ENCODE peak calls at places on chromosome 6, in five cellular contexts. One of them, this sample, is unnamed.
A peak's percentile ranks its signal among the peaks of the same experiment; 100 is the strongest.

GRCh38 chr6:16168121-16168520 is 39.2 kb downstream of the MYLIP start:
- DNase-seq in prostate gland: no peak
- DNase-seq in colonic mucosa: no peak
- DNase-seq in body of pancreas: no peak
- DNase-seq in A549: no peak
- DNase-seq in this sample: no peak

GRCh38 chr6:24425091-24425490 is 22.4 kb downstream of the MRS2 start:
- DNase-seq in colonic mucosa: no peak
- DNase-seq in prostate gland: no peak
- DNase-seq in A549: no peak
- DNase-seq in body of pancreas: no peak
- DNase-seq in this sample: no peak

GRCh38 chr6:85673198-85674139 is 30.8 kb upstream of the SYNCRIP start:
- DNase-seq in body of pancreas: no peak
- DNase-seq in A549: no peak
- DNase-seq in prostate gland: no peak
- DNase-seq in colonic mucosa: no peak
- DNase-seq in this sample: no peak

GRCh38 chr6:40950986-40951730 is 87.9 kb downstream of the UNC5CL start:
- DNase-seq in prostate gland: no peak
- DNase-seq in body of pancreas: no peak
- DNase-seq in colonic mucosa: no peak
- DNase-seq in A549: no peak
- DNase-seq in this sample: peak; percentile 51

GRCh38 chr6:159105716-159106115 is 60.9 kb upstream of the TAGAP start:
- DNase-seq in A549: no peak
- DNase-seq in colonic mucosa: no peak
- DNase-seq in prostate gland: no peak
- DNase-seq in body of pancreas: no peak
- DNase-seq in this sample: no peak

GRCh38 chr6:108673153-108673552 is 112.4 kb downstream of the FOXO3 start:
- DNase-seq in colonic mucosa: no peak
- DNase-seq in prostate gland: no peak
- DNase-seq in A549: no peak
- DNase-seq in body of pancreas: no peak
- DNase-seq in this sample: no peak

GRCh38 chr6:36432151-36432633 is 10.5 kb downstream of the PXT1 start:
- DNase-seq in colonic mucosa: no peak
- DNase-seq in body of pancreas: no peak
- DNase-seq in prostate gland: no peak
- DNase-seq in A549: no peak
- DNase-seq in this sample: no peak

GRCh38 chr6:7502743-7503142 is 38.7 kb upstream of the DSP start:
- DNase-seq in A549: no peak
- DNase-seq in body of pancreas: no peak
- DNase-seq in colonic mucosa: no peak
- DNase-seq in prostate gland: no peak
- DNase-seq in this sample: no peak

GRCh38 chr6:94196891-94197290 is 777.5 kb upstream of the EPHA7 start:
- DNase-seq in colonic mucosa: no peak
- DNase-seq in body of pancreas: no peak
- DNase-seq in A549: no peak
- DNase-seq in prostate gland: no peak
- DNase-seq in this sample: no peak

GRCh38 chr6:37940074-37940847 is 120.7 kb downstream of the ZFAND3 start:
- DNase-seq in body of pancreas: peak; percentile 18
- DNase-seq in colonic mucosa: no peak
- DNase-seq in prostate gland: peak; percentile 16
- DNase-seq in A549: no peak
- DNase-seq in this sample: no peak

GRCh38 chr6:98641929-98642328 is 192.4 kb upstream of the POU3F2 start:
- DNase-seq in colonic mucosa: no peak
- DNase-seq in A549: no peak
- DNase-seq in prostate gland: no peak
- DNase-seq in body of pancreas: no peak
- DNase-seq in this sample: no peak

GRCh38 chr6:131003419-131004386 is 59.3 kb downstream of the EPB41L2 start:
- DNase-seq in prostate gland: no peak
- DNase-seq in colonic mucosa: no peak
- DNase-seq in body of pancreas: no peak
- DNase-seq in A549: no peak
- DNase-seq in this sample: no peak

GRCh38 chr6:85063611-85064010 is 299.2 kb upstream of the TBX18 start:
- DNase-seq in A549: no peak
- DNase-seq in colonic mucosa: no peak
- DNase-seq in body of pancreas: no peak
- DNase-seq in prostate gland: no peak
- DNase-seq in this sample: no peak

GRCh38 chr6:67748521-67748920 is 886.6 kb upstream of the ADGRB3 start:
- DNase-seq in prostate gland: no peak
- DNase-seq in A549: no peak
- DNase-seq in body of pancreas: no peak
- DNase-seq in colonic mucosa: no peak
- DNase-seq in this sample: no peak

GRCh38 chr6:163839296-163839695 is 424.8 kb downstream of the QKI start:
- DNase-seq in body of pancreas: no peak
- DNase-seq in colonic mucosa: no peak
- DNase-seq in A549: no peak
- DNase-seq in prostate gland: no peak
- DNase-seq in this sample: no peak

GRCh38 chr6:33008944-33009861 is at the start of gene HLA-DOA:
- DNase-seq in A549: no peak
- DNase-seq in body of pancreas: no peak
- DNase-seq in prostate gland: no peak
- DNase-seq in colonic mucosa: no peak
- DNase-seq in this sample: peak; percentile 42

GRCh38 chr6:124964084-124964763 is 2.0 kb downstream of the RNF217 start:
- DNase-seq in prostate gland: no peak
- DNase-seq in body of pancreas: peak; percentile 16
- DNase-seq in A549: no peak
- DNase-seq in colonic mucosa: peak; percentile 69
- DNase-seq in this sample: no peak

GRCh38 chr6:148835920-148836441 is 89.2 kb downstream of the UST start:
- DNase-seq in prostate gland: no peak
- DNase-seq in body of pancreas: no peak
- DNase-seq in colonic mucosa: no peak
- DNase-seq in A549: no peak
- DNase-seq in this sample: no peak

GRCh38 chr6:8234316-8234715 is 132.0 kb upstream of the EEF1E1 start:
- DNase-seq in prostate gland: no peak
- DNase-seq in colonic mucosa: no peak
- DNase-seq in A549: no peak
- DNase-seq in body of pancreas: no peak
- DNase-seq in this sample: no peak

GRCh38 chr6:47188588-47189021 is 121.1 kb downstream of the TNFRSF21 start:
- DNase-seq in colonic mucosa: peak; percentile 73
- DNase-seq in A549: no peak
- DNase-seq in body of pancreas: peak; percentile 24
- DNase-seq in prostate gland: no peak
- DNase-seq in this sample: peak; percentile 95

GRCh38 chr6:87078983-87079616 is 15.8 kb downstream of the CGA start:
- DNase-seq in body of pancreas: peak; percentile 73
- DNase-seq in prostate gland: peak; percentile 11
- DNase-seq in A549: peak; percentile 70
- DNase-seq in colonic mucosa: peak; percentile 68
- DNase-seq in this sample: peak; percentile 78

GRCh38 chr6:164085552-164086325 is 671.2 kb downstream of the QKI start:
- DNase-seq in body of pancreas: peak; percentile 42
- DNase-seq in A549: no peak
- DNase-seq in colonic mucosa: no peak
- DNase-seq in prostate gland: no peak
- DNase-seq in this sample: no peak

GRCh38 chr6:63663147-63663877 is 27.7 kb downstream of the PHF3 start:
- DNase-seq in colonic mucosa: no peak
- DNase-seq in prostate gland: no peak
- DNase-seq in A549: no peak
- DNase-seq in body of pancreas: no peak
- DNase-seq in this sample: peak; percentile 35

GRCh38 chr6:3421763-3422456 is 34.9 kb downstream of the SLC22A23 start:
- DNase-seq in colonic mucosa: no peak
- DNase-seq in A549: no peak
- DNase-seq in prostate gland: no peak
- DNase-seq in body of pancreas: no peak
- DNase-seq in this sample: peak; percentile 61

GRCh38 chr6:84774174-84775158 is 10.1 kb upstream of the TBX18 start:
- DNase-seq in A549: peak; percentile 41
- DNase-seq in prostate gland: no peak
- DNase-seq in colonic mucosa: no peak
- DNase-seq in body of pancreas: peak; percentile 50
- DNase-seq in this sample: peak; percentile 71

DNA sequence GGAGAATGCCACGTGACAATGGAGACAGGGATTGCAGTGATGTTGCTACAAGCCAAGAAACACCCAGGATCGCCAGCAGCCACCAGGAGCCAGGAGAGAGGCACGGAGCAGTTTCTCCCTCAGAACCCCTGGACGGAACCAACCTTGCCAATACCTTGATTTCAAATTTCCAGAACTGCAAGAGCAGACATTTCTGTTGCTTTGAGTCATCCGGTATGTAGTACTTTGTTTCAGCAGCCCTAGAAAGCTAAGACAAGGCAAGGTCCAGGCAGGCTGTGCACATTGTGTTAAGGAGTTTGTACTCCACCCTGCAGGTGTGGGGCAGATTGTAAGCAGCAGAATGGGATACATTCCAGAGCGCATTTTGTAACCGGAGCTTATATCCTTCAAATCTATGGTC is 48.3 kb downstream of the TRERF1 start:
- DNase-seq in colonic mucosa: peak; percentile 56
- DNase-seq in body of pancreas: no peak
- DNase-seq in A549: no peak
- DNase-seq in prostate gland: no peak
- DNase-seq in this sample: peak; percentile 70
- TF ChIP-seq CTCF in colonic mucosa: no peak
- TF ChIP-seq CTCF in body of pancreas: no peak
- TF ChIP-seq CTCF in A549: no peak
- TF ChIP-seq CTCF in prostate gland: no peak
- TF ChIP-seq CTCF in this sample: peak; percentile 57

GRCh38 chr6:157811476-157812173 is 11.4 kb upstream of the SNX9 start:
- DNase-seq in body of pancreas: no peak
- DNase-seq in colonic mucosa: no peak
- DNase-seq in A549: no peak
- DNase-seq in prostate gland: no peak
- DNase-seq in this sample: no peak

GRCh38 chr6:157809613-157810012 is 13.4 kb upstream of the SNX9 start:
- DNase-seq in prostate gland: no peak
- DNase-seq in A549: no peak
- DNase-seq in colonic mucosa: no peak
- DNase-seq in body of pancreas: no peak
- DNase-seq in this sample: no peak

GRCh38 chr6:157811137-157811475 is 11.9 kb upstream of the SNX9 start:
- DNase-seq in colonic mucosa: no peak
- DNase-seq in body of pancreas: no peak
- DNase-seq in A549: no peak
- DNase-seq in prostate gland: no peak
- DNase-seq in this sample: no peak

GRCh38 chr6:157806496-157807215 is 16.4 kb upstream of the SNX9 start:
- DNase-seq in body of pancreas: no peak
- DNase-seq in prostate gland: no peak
- DNase-seq in A549: no peak
- DNase-seq in colonic mucosa: no peak
- DNase-seq in this sample: no peak

DNA sequence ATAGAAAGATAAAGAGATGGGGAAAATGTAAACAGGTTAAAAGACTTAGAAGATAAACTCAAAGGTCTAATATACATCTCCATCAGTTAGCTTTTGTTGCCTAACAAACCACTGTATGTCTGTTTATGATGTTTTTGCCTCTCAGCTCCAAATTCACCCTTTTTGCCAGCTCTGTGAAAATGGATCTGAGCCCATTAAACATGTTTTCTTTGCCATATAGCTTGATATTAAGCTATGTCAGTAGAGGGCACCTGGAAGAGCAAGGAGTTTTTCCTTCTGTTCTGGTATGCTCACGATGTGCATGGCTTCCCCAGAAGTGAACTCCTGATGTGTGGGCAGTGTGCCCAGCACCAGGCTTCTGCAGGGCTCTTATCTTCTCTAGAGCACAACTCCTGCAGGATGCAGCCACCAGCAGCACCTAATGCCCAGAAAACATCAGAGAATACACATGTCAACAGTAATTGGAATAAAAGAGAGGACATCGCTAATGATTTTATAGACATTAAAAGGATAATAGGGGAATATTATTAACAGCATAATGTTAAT is 14.6 kb upstream of the SNX9 start:
- DNase-seq in A549: no peak
- DNase-seq in body of pancreas: no peak
- DNase-seq in colonic mucosa: no peak
- DNase-seq in prostate gland: no peak
- DNase-seq in this sample: no peak
- H3K27ac ChIP-seq in A549: no peak overlapping the region
- H3K27ac ChIP-seq in body of pancreas: no peak overlapping the region
- H3K27ac ChIP-seq in colonic mucosa: no peak overlapping the region
- H3K27ac ChIP-seq in prostate gland: no peak overlapping the region
- H3K27ac ChIP-seq in this sample: no peak overlapping the region

GRCh38 chr6:137878070-137878809 is 11.2 kb downstream of the TNFAIP3 start:
- DNase-seq in prostate gland: no peak
- DNase-seq in colonic mucosa: no peak
- DNase-seq in A549: no peak
- DNase-seq in body of pancreas: no peak
- DNase-seq in this sample: no peak

GRCh38 chr6:137879301-137879700 is 12.2 kb downstream of the TNFAIP3 start:
- DNase-seq in prostate gland: no peak
- DNase-seq in colonic mucosa: no peak
- DNase-seq in A549: no peak
- DNase-seq in body of pancreas: no peak
- DNase-seq in this sample: no peak

GRCh38 chr6:137877113-137877512 is 10.1 kb downstream of the TNFAIP3 start:
- DNase-seq in prostate gland: no peak
- DNase-seq in colonic mucosa: no peak
- DNase-seq in body of pancreas: no peak
- DNase-seq in A549: no peak
- DNase-seq in this sample: no peak

GRCh38 chr6:137879885-137880430 is 12.9 kb downstream of the TNFAIP3 start:
- DNase-seq in prostate gland: no peak
- DNase-seq in colonic mucosa: no peak
- DNase-seq in A549: no peak
- DNase-seq in body of pancreas: no peak
- DNase-seq in this sample: no peak

GRCh38 chr6:137878810-137879285 is 11.8 kb downstream of the TNFAIP3 start:
- DNase-seq in prostate gland: peak; percentile 19
- DNase-seq in body of pancreas: no peak
- DNase-seq in colonic mucosa: no peak
- DNase-seq in A549: no peak
- DNase-seq in this sample: no peak
- TF ChIP-seq CTCF in prostate gland: no peak
- TF ChIP-seq CTCF in body of pancreas: no peak
- TF ChIP-seq CTCF in colonic mucosa: no peak
- TF ChIP-seq CTCF in A549: no peak
- TF ChIP-seq CTCF in this sample: no peak

GRCh38 chr6:1389791-1390070 is 355 bp downstream of the FOXF2 start:
- DNase-seq in prostate gland: no peak
- DNase-seq in body of pancreas: no peak
- DNase-seq in A549: no peak
- DNase-seq in colonic mucosa: no peak
- DNase-seq in this sample: no peak
- H3K27ac ChIP-seq in prostate gland: peak overlapping the region; percentile 72
- H3K27ac ChIP-seq in body of pancreas: no peak overlapping the region
- H3K27ac ChIP-seq in A549: peak overlapping the region; percentile 92
- H3K27ac ChIP-seq in colonic mucosa: no peak overlapping the region
- H3K27ac ChIP-seq in this sample: no peak overlapping the region